ENCODE peak calls at places on chromosomes 11 and 22, in eight cellular contexts. L is NCI-H460; Q is NCI-H1092 treated with DMSO at 0.1 percent for 48 hours; Z is GM12865; S is activated CD8-positive, alpha-beta memory T cell treated with anti-CD3 and anti-CD28 coated beads, Interleukin-2, amount 50 U/mL, for 48 hours; T is neural progenitor cell; X is pons; E is AG09319. R is an unnamed sample.

GRCh38 chr11:15988693-15989231 is 367.6 kb downstream of the SOX6 start:
- DNase-seq in X (no peak), E (no peak), T (peak; percentile 74), Q (no peak), S (no peak), L (no peak), Z (no peak), R (no peak)

GRCh38 chr11:61972796-61973602 is 5.6 kb upstream of the FTH1 start:
- DNase-seq in Q (no peak), E (no peak), Z (peak; percentile 66), T (no peak), S (peak; percentile 51), L (no peak), X (no peak), R (peak; percentile 79)

GRCh38 chr11:111954154-111954553 is 17.0 kb downstream of the DIXDC1 start:
- DNase-seq in X (no peak), Z (no peak), L (no peak), T (no peak), E (no peak), S (no peak), Q (no peak), R (no peak)

GRCh38 chr11:35615911-35616900 is 2.1 kb upstream of the FJX1 start:
- DNase-seq in Z (peak; percentile 56), T (peak; percentile 70), X (peak; percentile 98), S (no peak), E (no peak), L (no peak), Q (peak; percentile 70), R (no peak)

GRCh38 chr11:134142536-134142935 is 73.7 kb downstream of the JAM3 start:
- DNase-seq in Z (no peak), L (no peak), T (no peak), E (no peak), X (no peak), Q (no peak), S (no peak), R (no peak)

GRCh38 chr22:32823024-32823730 is 21.7 kb downstream of the TIMP3 start:
- DNase-seq in Z (peak; percentile 59), X (no peak), L (peak; percentile 22), S (no peak), E (no peak), T (peak; percentile 85), Q (peak; percentile 4), R (no peak)

GRCh38 chr22:19442166-19442565 is 5.3 kb downstream of the C22orf39 start:
- DNase-seq in L (no peak), T (no peak), X (no peak), Q (no peak), Z (no peak), E (no peak), S (no peak), R (peak; percentile 2)

GRCh38 chr11:12318791-12319733 is 58.3 kb upstream of the PARVA start:
- DNase-seq in L (no peak), E (peak; percentile 89), Q (peak; percentile 99), T (no peak), Z (peak; percentile 15), S (no peak), X (no peak), R (no peak)

GRCh38 chr11:55624531-55624930 is 10.4 kb upstream of the OR4P4 start:
- DNase-seq in Z (no peak), E (no peak), T (no peak), L (no peak), X (no peak), Q (no peak), S (no peak), R (no peak)

GRCh38 chr11:134429104-134429503 is 17.1 kb upstream of the B3GAT1 start:
- DNase-seq in Z (no peak), E (no peak), Q (no peak), L (no peak), S (no peak), T (no peak), X (no peak), R (no peak)

GRCh38 chr11:44515085-44515484 is 50.4 kb upstream of the CD82 start:
- DNase-seq in L (no peak), X (no peak), S (no peak), E (no peak), T (no peak), Q (no peak), Z (no peak), R (no peak)

GRCh38 chr11:104967493-104968364 is 645 bp downstream of the CASP4 start:
- DNase-seq in X (no peak), Q (no peak), S (no peak), E (no peak), L (peak; percentile 5), T (no peak), Z (no peak), R (no peak)

GRCh38 chr11:20873054-20873453 is 203.7 kb downstream of the NELL1 start:
- DNase-seq in L (peak; percentile 1), X (peak; percentile 60), S (no peak), E (no peak), T (peak; percentile 79), Z (peak; percentile 49), Q (peak; percentile 86), R (no peak)

GRCh38 chr11:76166314-76166713 is 40.0 kb downstream of the WNT11 start:
- DNase-seq in E (no peak), Q (no peak), L (no peak), S (peak; percentile 61), Z (peak; percentile 88), X (no peak), T (no peak), R (no peak)

GRCh38 chr22:30627480-30627879 is 8.1 kb upstream of the SLC35E4 start:
- DNase-seq in X (no peak), S (no peak), T (no peak), L (no peak), Z (no peak), Q (no peak), E (no peak), R (no peak)

GRCh38 chr11:13761712-13762111 is 93.2 kb downstream of the FAR1 start:
- DNase-seq in S (no peak), E (no peak), T (no peak), L (no peak), Z (no peak), X (no peak), Q (no peak), R (no peak)

GRCh38 chr11:33742249-33742851 is 6.1 kb upstream of the CD59 start:
- DNase-seq in S (no peak), E (no peak), L (no peak), Q (peak; percentile 32), X (peak; percentile 55), T (no peak), Z (peak; percentile 42), R (no peak)

GRCh38 chr11:69192282-69192681 is 36.5 kb downstream of the SMIM38 start:
- DNase-seq in Z (no peak), T (no peak), S (no peak), L (no peak), E (no peak), X (no peak), Q (no peak), R (no peak)

GRCh38 chr11:122756417-122756816 is 81.9 kb upstream of the CRTAM start:
- DNase-seq in L (no peak), X (peak; percentile 58), Z (peak; percentile 36), S (no peak), E (no peak), Q (no peak), T (no peak), R (no peak)

GRCh38 chr11:133078591-133079179 is 453.6 kb downstream of the OPCML start:
- DNase-seq in E (no peak), L (peak; percentile 40), Z (peak; percentile 58), X (peak; percentile 44), T (peak; percentile 78), Q (peak; percentile 66), S (peak; percentile 69), R (no peak)

GRCh38 chr22:29130490-29130889 is 57.7 kb downstream of the KREMEN1 start:
- DNase-seq in T (no peak), X (no peak), E (no peak), Z (no peak), S (no peak), Q (no peak), L (no peak), R (no peak)

GRCh38 chr22:22938672-22939536 is 51.3 kb downstream of the IGLL5 start:
- DNase-seq in Z (no peak), E (no peak), Q (no peak), T (no peak), S (no peak), X (no peak), L (no peak), R (no peak)

GRCh38 chr11:71397328-71397860 is 50.8 kb downstream of the DHCR7 start:
- DNase-seq in X (no peak), L (no peak), S (no peak), Z (no peak), Q (peak; percentile 55), E (no peak), T (no peak), R (peak; percentile 61)

GRCh38 chr11:57781529-57781943 is 19.9 kb downstream of the CTNND1 start:
- DNase-seq in T (peak; percentile 47), X (no peak), E (no peak), L (no peak), S (no peak), Z (no peak), Q (no peak), R (peak; percentile 92)

GRCh38 chr11:7281083-7281482 is 29.4 kb downstream of the SYT9 start:
- DNase-seq in X (no peak), T (no peak), Z (no peak), Q (no peak), L (no peak), S (no peak), E (no peak), R (no peak)

GRCh38 chr11:50071584-50072225 is 39.0 kb downstream of the OR4C45 start:
- DNase-seq in Q (no peak), Z (no peak), L (no peak), X (no peak), E (no peak), S (no peak), T (no peak), R (peak; percentile 30)

GRCh38 chr11:48007677-48008076 is 27.3 kb downstream of the PTPRJ start:
- DNase-seq in E (no peak), L (no peak), Q (no peak), Z (no peak), T (no peak), S (no peak), X (no peak), R (peak; percentile 80)

R was measured in upper lobe of left lung.